ENCODE peak calls at places on chromosomes 2 and 18, in six cellular contexts. V, K, J, Q, T and Z are unnamed samples.

GRCh38 chr2:179264238-179265081 is at the start of gene SESTD1:
- DNase-seq in V (peak), K (peak), J (peak), Q (peak), T (peak), Z (peak)

GRCh38 chr2:235334179-235334578 is 159.7 kb upstream of the AGAP1 start:
- DNase-seq in V (no peak), K (no peak), J (no peak), Q (no peak), T (no peak), Z (no peak)

GRCh38 chr2:217167531-217167930 is 307.7 kb upstream of the TNP1 start:
- DNase-seq in V (no peak), K (no peak), J (no peak), Q (no peak), T (no peak), Z (no peak)

GRCh38 chr2:64629329-64629781 is 24.4 kb downstream of the SERTAD2 start:
- DNase-seq in V (no peak), K (no peak), J (no peak), Q (no peak), T (no peak), Z (no peak)

GRCh38 chr2:22494156-22494555 is 890.8 kb upstream of the KLHL29 start:
- DNase-seq in V (no peak), K (no peak), J (no peak), Q (no peak), T (no peak), Z (no peak)

GRCh38 chr18:61825386-61825785 is 67.4 kb downstream of the RNF152 start:
- DNase-seq in V (no peak), K (no peak), J (no peak), Q (no peak), T (no peak), Z (no peak)

GRCh38 chr2:69767034-69767433 is 25.1 kb downstream of the ANXA4 start:
- DNase-seq in V (no peak), K (no peak), J (no peak), Q (no peak), T (no peak), Z (no peak)

GRCh38 chr2:32894119-32894728 is 52.5 kb upstream of the LTBP1 start:
- DNase-seq in V (no peak), K (no peak), J (no peak), Q (no peak), T (no peak), Z (no peak)

GRCh38 chr2:238146884-238147544 is 8.5 kb downstream of the KLHL30 start:
- DNase-seq in V (no peak), K (no peak), J (no peak), Q (no peak), T (no peak), Z (no peak)

GRCh38 chr2:43737097-43737854 is 36.6 kb upstream of the DYNC2LI1 start:
- DNase-seq in V (no peak), K (no peak), J (no peak), Q (no peak), T (no peak), Z (no peak)

GRCh38 chr2:109164739-109165221 is 35.8 kb downstream of the SH3RF3 start:
- DNase-seq in V (no peak), K (no peak), J (no peak), Q (peak), T (no peak), Z (no peak)

GRCh38 chr2:138602166-138602460 is 100.5 kb downstream of the SPOPL start:
- DNase-seq in V (no peak), K (peak), J (no peak), Q (no peak), T (no peak), Z (no peak)